ENCODE peak calls at places on chromosomes 3 and 15, in six cellular contexts. I, H, E, K, V and X are unnamed samples.

GRCh38 chr3:126142652-126143051 is 37.7 kb downstream of the ALDH1L1 start:
- DNase-seq in I (no peak), H (no peak), E (no peak), K (peak; percentile 70), V (no peak), X (no peak)

GRCh38 chr3:132290833-132291232 is 26.4 kb upstream of the ACP3 start:
- DNase-seq in H (peak; percentile 93), I (no peak), K (no peak), V (peak; percentile 18), E (no peak), X (peak; percentile 76)

GRCh38 chr15:80780416-80781221 is 1.4 kb downstream of the CEMIP start:
- DNase-seq in K (no peak), E (peak; percentile 92), V (no peak), H (peak; percentile 51), I (peak; percentile 42), X (peak; percentile 74)

GRCh38 chr3:180267202-180267843 is 230.6 kb upstream of the PEX5L start:
- DNase-seq in E (no peak), V (no peak), H (no peak), I (no peak), K (no peak), X (no peak)

GRCh38 chr15:95169701-95170459 is 938.5 kb downstream of the MCTP2 start:
- DNase-seq in K (peak; percentile 91), I (peak; percentile 36), V (no peak), E (no peak), H (peak; percentile 89), X (peak; percentile 34)

GRCh38 chr3:189586941-189587687 is 44.1 kb upstream of the TP63 start:
- DNase-seq in H (no peak), E (no peak), I (no peak), V (no peak), K (no peak), X (no peak)

GRCh38 chr3:194386066-194386465 is 13.0 kb downstream of the GP5 start:
- DNase-seq in I (no peak), V (no peak), H (no peak), K (peak; percentile 37), E (peak; percentile 40), X (no peak)

GRCh38 chr3:102577390-102577789 is 142.6 kb downstream of the ZPLD1 start:
- DNase-seq in K (no peak), I (no peak), E (no peak), V (no peak), H (no peak), X (peak; percentile 51)

GRCh38 chr3:50453907-50454306 is 49.5 kb downstream of the CACNA2D2 start:
- DNase-seq in I (no peak), H (no peak), K (no peak), E (peak; percentile 46), V (no peak), X (no peak)

GRCh38 chr3:188242426-188243123 is 88.6 kb downstream of the LPP start:
- DNase-seq in K (no peak), V (no peak), E (no peak), I (no peak), H (no peak), X (no peak)

GRCh38 chr3:27667751-27668150 is 54.4 kb downstream of the EOMES start:
- DNase-seq in H (no peak), I (no peak), K (no peak), V (no peak), E (no peak), X (peak; percentile 73)

GRCh38 chr3:5275529-5275928 is 88.0 kb downstream of the EDEM1 start:
- DNase-seq in K (no peak), E (no peak), I (no peak), V (peak; percentile 72), H (peak; percentile 14), X (no peak)

GRCh38 chr3:21447471-21448205 is 303.4 kb downstream of the ZNF385D start:
- DNase-seq in K (no peak), E (no peak), H (peak; percentile 82), I (no peak), V (peak; percentile 76), X (peak; percentile 61)

GRCh38 chr3:134373278-134373941 is 837 bp downstream of the AMOTL2 start:
- DNase-seq in V (peak; percentile 57), I (peak; percentile 90), H (peak; percentile 92), E (peak; percentile 97), K (peak; percentile 96), X (peak; percentile 97)

GRCh38 chr3:155495387-155495786 is 201.9 kb upstream of the STRIT1 start:
- DNase-seq in I (no peak), K (no peak), V (no peak), H (peak; percentile 47), E (no peak), X (no peak)

GRCh38 chr3:9778518-9779129 is 8.9 kb upstream of the CAMK1 start:
- DNase-seq in H (peak; percentile 55), K (no peak), E (no peak), V (no peak), I (no peak), X (peak; percentile 53)

DNA sequence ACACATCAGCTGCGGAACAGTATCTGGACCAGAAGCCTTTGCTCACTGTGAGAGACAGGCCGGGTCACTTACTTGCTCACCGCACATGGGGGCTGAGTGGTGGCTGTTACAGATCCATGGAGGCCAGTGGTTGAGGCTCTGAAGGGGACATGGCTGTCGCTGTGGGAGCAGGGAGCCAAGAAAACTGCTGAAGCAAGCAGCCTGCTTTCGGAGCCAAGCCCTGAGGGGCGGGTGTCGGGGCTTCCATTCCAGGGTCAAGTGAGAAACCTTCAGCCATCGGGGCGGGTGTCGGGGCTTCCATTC is 42.3 kb upstream of the ADAMTS17 start:
- DNase-seq in I (no peak), E (no peak), V (no peak), K (no peak), H (no peak), X (no peak)
- TF ChIP-seq CTCF in I (no peak), E (no peak), V (peak; percentile 0), K (no peak), H (no peak), X (no peak)

DNA sequence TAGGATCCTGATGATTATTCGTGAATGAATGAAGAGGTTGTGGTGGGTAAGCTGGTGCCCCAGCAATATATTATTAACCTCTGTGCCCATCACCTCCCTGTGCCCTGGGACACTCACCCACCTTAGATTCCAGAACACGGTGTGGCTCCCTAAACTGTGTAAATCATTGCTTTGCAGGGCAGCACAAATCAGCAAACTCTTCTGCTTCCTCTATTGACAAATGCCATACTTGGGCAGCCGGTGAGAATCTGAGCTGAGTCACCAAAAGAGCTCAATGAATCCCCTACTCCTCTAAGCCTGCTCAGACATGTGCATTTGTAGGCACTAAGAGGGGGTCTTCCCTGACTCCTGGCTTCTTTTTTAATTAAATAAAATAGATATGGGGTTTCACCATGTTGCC is 15.7 kb downstream of the UQCC5 start:
- DNase-seq in H (no peak), E (no peak), K (no peak), V (no peak), I (no peak), X (no peak)
- TF ChIP-seq CTCF in H (no peak), E (no peak), K (no peak), V (no peak), I (no peak), X (no peak)

GRCh38 chr3:164608554-164609276 is 469.6 kb downstream of the SI start:
- DNase-seq in V (no peak), K (no peak), I (no peak), H (no peak), E (no peak), X (no peak)

DNA sequence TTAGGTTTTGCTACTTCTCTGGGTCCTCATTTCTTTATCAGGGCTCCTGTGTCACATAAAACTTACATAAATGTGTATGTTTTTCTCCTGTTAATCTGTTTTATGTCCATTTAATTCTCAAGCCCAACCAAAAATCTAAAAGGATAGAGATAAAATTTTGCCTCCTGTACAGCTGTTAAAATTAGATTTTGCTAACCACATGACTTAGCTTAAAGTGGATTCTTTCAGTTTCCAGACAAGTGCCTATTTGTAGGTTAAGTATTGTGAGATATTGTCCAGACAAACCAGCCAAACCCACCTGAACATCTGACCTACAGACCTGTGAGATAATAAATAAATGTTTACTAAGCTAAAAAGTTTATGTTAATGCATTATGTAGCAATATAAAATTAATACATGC is 465.5 kb downstream of the SI start:
- DNase-seq in E (no peak), I (no peak), K (no peak), H (no peak), V (no peak), X (no peak)
- TF ChIP-seq CTCF in E (no peak), I (no peak), K (no peak), H (no peak), V (no peak), X (no peak)

DNA sequence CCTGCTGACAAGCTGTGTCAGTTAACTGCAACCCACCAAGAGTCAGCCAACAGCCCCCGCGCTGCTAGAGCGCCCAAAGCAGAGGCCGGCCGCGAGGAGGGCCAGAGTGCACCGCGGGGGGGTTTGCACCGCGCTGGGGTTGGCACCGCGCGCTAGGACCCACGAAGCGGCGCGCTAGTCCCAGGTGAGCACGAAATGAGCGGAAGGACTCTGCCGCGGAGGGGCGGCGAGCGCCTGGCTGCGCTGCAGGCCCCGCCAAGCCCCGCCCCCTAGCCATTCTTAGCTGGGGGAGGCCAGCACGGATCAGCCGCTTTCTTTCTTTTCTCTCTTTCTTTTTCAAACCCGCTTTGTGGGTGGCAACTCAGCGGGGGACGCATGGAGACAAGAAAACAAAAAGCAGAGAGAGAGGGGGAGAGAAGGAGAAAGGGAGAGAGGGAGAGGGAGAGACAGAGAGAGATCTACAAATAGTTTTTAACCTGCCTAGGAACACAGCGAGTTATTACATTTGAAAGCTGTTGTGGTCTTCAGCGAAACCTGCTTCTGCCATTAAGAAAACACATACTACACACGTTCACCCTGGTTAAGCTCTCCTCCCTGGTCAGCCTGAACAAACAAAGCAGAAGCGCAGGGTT is 6.9 kb upstream of the FOXB1 start:
- DNase-seq in I (no peak), V (no peak), E (peak; percentile 95), K (no peak), H (no peak), X (peak; percentile 50)
- TF ChIP-seq CTCF in I (no peak), V (no peak), E (no peak), K (no peak), H (no peak), X (no peak)

GRCh38 chr15:75362642-75363249 is 5.7 kb downstream of the MAN2C1 start:
- DNase-seq in H (no peak), E (no peak), K (peak; percentile 76), V (no peak), I (no peak), X (peak; percentile 47)
- TF ChIP-seq CTCF in H (no peak), E (no peak), K (no peak), V (no peak), I (no peak), X (no peak)